ENCODE peak calls at places on chromosome 20, in five cellular contexts. O is GM23338, C is upper lobe of right lung, L is PC-9, Q is pancreas. N is an unnamed sample. For H3K4me1, the result is how much of the 10 kb centered on the place peaks cover.

GRCh38 chr20:21518292-21518991 is 4.6 kb upstream of the NKX2-2 start:
- DNase-seq in O (peak), C (peak), L (no peak), Q (no peak), N (no peak)

GRCh38 chr20:40160151-40160550 is 528.9 kb downstream of the MAFB start:
- DNase-seq in O (peak), C (peak), L (no peak), Q (peak), N (peak)

GRCh38 chr20:46255440-46256104 is 52.7 kb downstream of the CDH22 start:
- DNase-seq in O (no peak), C (peak), L (peak), Q (peak), N (no peak)

GRCh38 chr20:62104234-62104789 is 18.0 kb upstream of the LSM14B start:
- DNase-seq in O (no peak), C (no peak), L (no peak), Q (no peak), N (no peak)

GRCh38 chr20:50193851-50194830 is 3.5 kb downstream of the CEBPB start:
- DNase-seq in O (peak), C (peak), L (peak), Q (no peak), N (no peak)

GRCh38 chr20:38198238-38198861 is 33.3 kb upstream of the TGM2 start:
- DNase-seq in O (no peak), C (no peak), L (no peak), Q (no peak), N (no peak)

GRCh38 chr20:63100401-63100925 is 93.7 kb upstream of the BHLHE23 start:
- DNase-seq in O (no peak), C (peak), L (no peak), Q (no peak), N (no peak)

GRCh38 chr20:47885909-47886453 is 100.7 kb upstream of the SULF2 start:
- DNase-seq in O (no peak), C (no peak), L (no peak), Q (no peak), N (peak)

GRCh38 chr20:24971702-24972101 is 20.8 kb downstream of the APMAP start:
- DNase-seq in O (no peak), C (no peak), L (no peak), Q (no peak), N (no peak)

GRCh38 chr20:40493071-40493470 is 196.0 kb downstream of the MAFB start:
- DNase-seq in O (no peak), C (peak), L (peak), Q (no peak), N (no peak)

GRCh38 chr20:45822863-45823262 is 4.2 kb downstream of the TNNC2 start:
- DNase-seq in O (peak), C (peak), L (peak), Q (no peak), N (no peak)

GRCh38 chr20:51128198-51128597 is 105.3 kb upstream of the KCNG1 start:
- DNase-seq in O (no peak), C (no peak), L (peak), Q (no peak), N (no peak)

GRCh38 chr20:39986231-39986904 is 702.7 kb downstream of the MAFB start:
- DNase-seq in O (peak), C (peak), L (no peak), Q (peak), N (no peak)

GRCh38 chr20:63273635-63274380 is 1.2 kb downstream of the ARFGAP1 start:
- DNase-seq in O (no peak), C (no peak), L (peak), Q (no peak), N (peak)

GRCh38 chr20:35972445-35972844 is 4.1 kb downstream of the CNBD2 start:
- DNase-seq in O (no peak), C (no peak), L (no peak), Q (no peak), N (no peak)

GRCh38 chr20:35976012-35976411 is 7.6 kb downstream of the CNBD2 start:
- DNase-seq in O (no peak), C (no peak), L (no peak), Q (no peak), N (no peak)

GRCh38 chr20:35978041-35978513 is 9.7 kb downstream of the CNBD2 start:
- DNase-seq in O (no peak), C (no peak), L (no peak), Q (no peak), N (no peak)

GRCh38 chr20:35971981-35972380 is 3.6 kb downstream of the CNBD2 start:
- DNase-seq in O (no peak), C (no peak), L (no peak), Q (no peak), N (no peak)

DNA sequence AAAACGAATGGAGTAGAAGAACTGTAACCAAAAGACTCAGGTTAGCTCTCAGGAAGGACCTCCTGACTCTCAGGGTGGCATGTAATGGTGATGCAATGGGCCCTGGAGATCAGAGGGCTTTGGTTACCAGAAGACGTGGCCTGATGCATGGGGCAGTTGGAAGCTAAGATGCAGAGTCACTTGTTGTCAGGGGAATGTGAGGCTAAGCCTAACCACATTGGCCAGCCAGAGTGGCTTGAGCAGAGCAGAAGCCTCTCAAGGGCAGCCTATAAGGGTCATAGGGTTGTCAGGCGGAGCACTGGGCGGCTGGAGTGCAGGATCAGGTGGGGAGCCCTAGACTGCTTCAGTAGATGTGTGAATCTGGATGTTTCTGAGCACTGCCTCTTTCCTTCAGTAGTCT is 5.9 kb downstream of the CNBD2 start:
- DNase-seq in O (no peak), C (no peak), L (no peak), Q (no peak), N (no peak)
- TF ChIP-seq CTCF in O (no peak), C (no peak), L (no peak), Q (no peak), N (no peak)

GRCh38 chr20:33034901-33035492 is 3.5 kb downstream of the BPIFB6 start:
- DNase-seq in O (no peak), C (no peak), L (no peak), Q (no peak), N (no peak)
- H3K4me1 ChIP-seq in O (under half), C (under half), L (under half), Q (under half), N (under half)

GRCh38 chr20:34558320-34559202 is at the start of gene MAP1LC3A:
- DNase-seq in O (peak), C (peak), L (no peak), Q (peak), N (no peak)
- H3K4me3 ChIP-seq in O (peak), C (peak), L (no peak), Q (peak), N (no peak)

DNA sequence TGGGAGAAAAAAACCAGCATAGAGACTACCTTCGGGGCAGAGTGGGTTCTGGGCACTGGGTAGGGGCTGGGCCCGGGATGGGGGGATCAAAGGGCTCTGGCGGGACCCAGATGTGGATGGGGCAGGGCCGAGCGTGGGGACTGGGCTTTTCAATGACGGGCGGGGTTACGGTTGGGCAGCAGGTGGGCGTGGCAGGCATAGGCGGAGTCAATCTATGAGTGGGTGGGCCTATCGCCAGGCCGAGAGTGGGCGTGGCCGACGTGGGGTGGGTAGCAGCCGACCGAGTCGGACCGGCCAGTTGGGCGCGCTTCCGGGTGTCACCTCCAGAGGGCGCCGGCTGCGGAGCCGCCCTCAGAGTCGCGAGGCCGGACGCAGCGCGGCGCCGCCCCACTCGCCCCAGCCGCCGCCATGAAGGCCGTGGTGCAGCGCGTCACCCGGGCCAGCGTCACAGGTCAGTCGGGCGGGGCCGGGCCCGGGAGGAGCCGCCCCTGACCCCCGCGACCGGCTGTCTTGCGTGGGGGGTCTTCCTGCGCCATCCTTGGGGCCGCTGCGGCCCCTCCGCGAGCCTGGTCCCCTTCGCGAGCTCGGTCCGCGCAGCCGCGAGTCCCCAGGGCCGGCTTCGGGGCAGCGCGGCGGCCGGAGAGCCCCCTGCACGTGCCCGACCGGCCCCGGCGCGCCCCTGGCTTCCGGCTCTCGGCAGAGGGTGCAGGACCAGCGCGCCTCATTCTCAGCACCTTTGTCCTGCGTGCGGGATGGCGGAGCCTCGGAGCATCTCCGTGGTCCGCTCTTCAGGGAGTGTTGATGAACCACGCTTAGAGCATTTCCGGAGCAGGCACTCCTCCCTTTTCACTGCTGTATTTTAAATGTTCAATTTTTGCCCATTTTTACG is at the start of gene DTD1:
- DNase-seq in O (peak), C (peak), L (peak), Q (peak), N (peak)
- TF ChIP-seq CTCF in O (peak), C (peak), L (peak), Q (peak), N (peak)

GRCh38 chr20:1121439-1121838 is 3.0 kb downstream of the PSMF1 start:
- DNase-seq in O (no peak), C (no peak), L (no peak), Q (no peak), N (no peak)
- H3K4me1 ChIP-seq in O (under half), C (under half), L (under half), Q (under half), N (under half)

N was measured in Caco-2.